ENCODE peak calls at places on chromosomes 12 and 14, in four cellular contexts. C is heart left ventricle, V is body of pancreas, L is caudate nucleus. J is an unnamed sample.

GRCh38 chr12:53712059-53712643 is 15.1 kb downstream of the CALCOCO1 start:
- DNase-seq in C (no peak), V (no peak), L (no peak), J (no peak)

GRCh38 chr14:77985235-77985634 is 184.9 kb upstream of the NRXN3 start:
- DNase-seq in C (peak), V (no peak), L (no peak), J (no peak)

GRCh38 chr14:62301911-62302310 is 539.7 kb downstream of the SNAPC1 start:
- DNase-seq in C (no peak), V (no peak), L (no peak), J (no peak)

GRCh38 chr12:32603858-32604257 is 75.2 kb upstream of the DNM1L start:
- DNase-seq in C (no peak), V (no peak), L (no peak), J (no peak)

GRCh38 chr12:121294151-121294889 is 2.2 kb downstream of the CAMKK2 start:
- DNase-seq in C (no peak), V (no peak), L (peak), J (no peak)

GRCh38 chr12:52130695-52131094 is 51.2 kb downstream of the SMIM41 start:
- DNase-seq in C (no peak), V (no peak), L (no peak), J (no peak)

GRCh38 chr12:75854681-75855309 is 176.8 kb downstream of the PHLDA1 start:
- DNase-seq in C (no peak), V (no peak), L (no peak), J (no peak)

GRCh38 chr12:68572650-68573049 is 38.0 kb upstream of the RAP1B start:
- DNase-seq in C (no peak), V (no peak), L (no peak), J (no peak)

GRCh38 chr12:125999643-126000042 is 934.4 kb downstream of the AACS start:
- DNase-seq in C (no peak), V (no peak), L (no peak), J (no peak)

GRCh38 chr12:52217223-52217622 is 15.8 kb upstream of the KRT7 start:
- DNase-seq in C (peak), V (peak), L (no peak), J (peak)

GRCh38 chr14:23580948-23581281 is 2.3 kb upstream of the JPH4 start:
- DNase-seq in C (no peak), V (no peak), L (no peak), J (no peak)

GRCh38 chr12:44573723-44574122 is 302.4 kb downstream of the NELL2 start:
- DNase-seq in C (no peak), V (no peak), L (no peak), J (no peak)

GRCh38 chr12:82660541-82661325 is 26.0 kb upstream of the TMTC2 start:
- DNase-seq in C (no peak), V (no peak), L (no peak), J (no peak)

GRCh38 chr14:42002139-42002538 is 395.5 kb downstream of the LRFN5 start:
- DNase-seq in C (no peak), V (no peak), L (no peak), J (no peak)

GRCh38 chr12:6855322-6855721 is 3.4 kb downstream of the USP5 start:
- DNase-seq in C (no peak), V (no peak), L (no peak), J (no peak)

GRCh38 chr12:6852651-6853354 is 853 bp downstream of the USP5 start:
- DNase-seq in C (no peak), V (no peak), L (peak), J (peak)

GRCh38 chr12:6854036-6854435 is 2.1 kb downstream of the USP5 start:
- DNase-seq in C (no peak), V (no peak), L (no peak), J (no peak)

GRCh38 chr12:6851921-6852650 is at the start of gene USP5:
- DNase-seq in C (peak), V (peak), L (peak), J (peak)

GRCh38 chr12:6853626-6854025 is 1.7 kb downstream of the USP5 start:
- DNase-seq in C (no peak), V (no peak), L (no peak), J (no peak)
- H3K27ac ChIP-seq in C (no peak), V (no peak), L (no peak), J (peak)

GRCh38 chr12:57896437-57897201 is 44.7 kb upstream of the ATP23 start:
- DNase-seq in C (peak), V (peak), L (peak), J (peak)

GRCh38 chr12:57896139-57896436 is 45.3 kb upstream of the ATP23 start:
- DNase-seq in C (no peak), V (no peak), L (no peak), J (no peak)

GRCh38 chr12:57898308-57898970 is 42.9 kb upstream of the ATP23 start:
- DNase-seq in C (no peak), V (no peak), L (no peak), J (no peak)

GRCh38 chr12:57899010-57899662 is 42.2 kb upstream of the ATP23 start:
- DNase-seq in C (peak), V (no peak), L (no peak), J (no peak)

GRCh38 chr12:57897296-57897974 is 43.9 kb upstream of the ATP23 start:
- DNase-seq in C (no peak), V (no peak), L (no peak), J (no peak)
- H3K27ac ChIP-seq in C (peak), V (peak), L (peak), J (peak)

DNA sequence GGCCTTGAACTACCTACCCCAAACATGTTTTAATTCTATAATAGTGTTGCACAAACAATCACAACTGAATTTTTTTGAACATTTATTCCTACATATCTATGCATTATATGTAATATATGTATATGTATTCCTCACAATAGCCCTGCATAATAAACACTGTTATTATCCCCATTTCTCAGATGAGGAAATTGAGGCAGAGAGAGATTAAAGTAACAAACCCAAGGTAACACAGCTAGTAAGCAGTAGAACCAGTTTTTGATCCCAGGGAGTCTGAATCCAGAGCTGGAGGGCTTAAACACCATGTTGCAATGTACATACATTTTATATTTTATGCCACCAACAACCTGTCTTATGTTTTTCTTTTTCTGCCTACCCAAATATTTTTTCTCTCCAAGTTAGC is 26.5 kb upstream of the BMP4 start:
- DNase-seq in C (no peak), V (no peak), L (no peak), J (no peak)
- H3K27ac ChIP-seq in C (no peak), V (no peak), L (no peak), J (no peak)

GRCh38 chr12:2745655-2746054 is 49.1 kb upstream of the FKBP4 start:
- DNase-seq in C (no peak), V (no peak), L (no peak), J (no peak)
- H3K27ac ChIP-seq in C (no peak), V (no peak), L (no peak), J (no peak)

GRCh38 chr14:30242742-30243141 is 315.1 kb upstream of the PRKD1 start:
- DNase-seq in C (no peak), V (no peak), L (no peak), J (no peak)
- H3K27ac ChIP-seq in C (no peak), V (no peak), L (peak), J (no peak)

DNA sequence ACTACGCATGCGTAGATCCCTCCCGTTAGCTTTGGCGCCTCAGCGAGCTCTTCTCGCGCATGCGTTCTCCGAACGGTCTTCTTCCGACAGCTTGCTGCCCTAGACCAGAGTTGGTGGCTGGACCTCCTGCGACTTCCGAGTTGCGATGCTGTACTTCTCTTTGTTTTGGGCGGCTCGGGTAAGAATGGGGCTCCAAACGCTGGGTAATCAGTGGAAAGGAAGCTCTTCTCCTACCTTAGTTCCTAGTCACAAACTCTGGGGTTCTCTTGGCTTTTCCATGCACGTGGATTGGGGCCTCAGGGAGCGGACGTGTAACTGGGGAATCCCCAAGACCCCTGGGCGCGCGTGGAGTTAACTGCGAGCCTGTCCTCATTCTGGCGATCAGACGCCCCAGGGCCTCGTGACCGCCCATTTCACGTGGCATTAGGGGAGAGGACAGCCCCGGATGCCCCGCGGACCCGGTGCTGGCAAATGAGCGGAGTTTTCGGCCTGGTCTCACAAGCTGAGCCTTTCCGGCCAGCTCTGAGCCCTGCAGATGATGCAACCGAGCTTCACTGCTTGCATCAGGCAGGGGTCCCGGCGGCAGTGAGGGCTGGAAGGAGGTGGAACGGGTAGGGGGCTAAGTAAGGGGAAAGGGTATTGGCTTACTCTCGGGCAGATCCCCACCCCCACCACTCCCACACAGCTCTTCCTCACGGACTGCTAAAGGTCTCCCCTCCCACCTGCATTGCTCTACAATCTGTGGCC is at the start of gene SHMT2:
- DNase-seq in C (peak), V (peak), L (peak), J (peak)
- H3K27ac ChIP-seq in C (peak), V (peak), L (peak), J (peak)

DNA sequence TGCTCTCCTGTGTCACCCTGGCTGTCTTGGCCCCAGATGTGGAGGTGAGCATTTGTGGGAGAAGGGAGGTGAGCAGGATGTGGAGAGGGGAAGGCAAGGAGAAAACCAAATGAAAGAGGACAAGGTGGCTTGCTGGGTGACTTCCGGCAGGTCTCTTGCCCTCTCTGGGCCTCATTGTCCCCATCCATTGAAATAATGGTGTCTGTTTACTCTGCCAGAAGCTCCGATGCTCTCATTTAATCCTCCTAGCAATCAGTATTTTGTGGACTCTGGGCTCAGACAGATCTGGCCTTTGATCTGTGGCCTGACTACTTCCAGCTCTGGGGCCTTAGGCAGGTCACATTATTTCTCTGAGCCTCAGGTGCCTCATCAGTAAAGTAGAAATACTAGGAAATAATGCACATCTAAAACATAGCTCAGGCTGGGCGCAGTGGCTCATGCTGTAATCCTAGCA is 30.6 kb downstream of the MVK start:
- DNase-seq in C (no peak), V (no peak), L (no peak), J (no peak)
- H3K27ac ChIP-seq in C (no peak), V (no peak), L (no peak), J (no peak)

J was measured in dorsolateral prefrontal cortex.